ENCODE peak calls at places on chromosomes 7 and 10, in nine cellular contexts. S is NCI-H1694 treated with DMSO at 0.1 percent for 48 hours; G is lung; L is stimulated activated naive CD4-positive, alpha-beta T cell; Q is fibroblast of mammary gland; N is HT1080; Y is iPS DF 19.7; B is stimulated activated CD4-positive, alpha-beta T cell treated with anti-CD3 and anti-CD28 coated beads, Interleukin-2, amount 100 ng/mL, for 48 hours; U is activated naive CD4-positive, alpha-beta T cell treated with anti-CD3 and anti-CD28 coated beads for 36 hours. A is an unnamed sample.

GRCh38 chr7:29937132-29937531 is 52.5 kb downstream of the SCRN1 start:
- DNase-seq in S (no peak), G (no peak), L (no peak), Q (no peak), N (no peak), Y (no peak), B (no peak), U (no peak), A (no peak)

GRCh38 chr10:63084690-63085377 is 48.3 kb upstream of the NRBF2 start:
- DNase-seq in S (no peak), G (no peak), L (no peak), Q (no peak), N (no peak), Y (no peak), B (no peak), U (no peak), A (no peak)

GRCh38 chr7:94298943-94299342 is 95.8 kb upstream of the COL1A2 start:
- DNase-seq in S (no peak), G (no peak), L (no peak), Q (peak), N (no peak), Y (no peak), B (no peak), U (no peak), A (no peak)

GRCh38 chr7:135445690-135446089 is 64.2 kb downstream of the CNOT4 start:
- DNase-seq in S (no peak), G (no peak), L (no peak), Q (no peak), N (no peak), Y (no peak), B (no peak), U (no peak), A (no peak)

GRCh38 chr7:91836065-91836368 is 44.5 kb downstream of the MTERF1 start:
- DNase-seq in S (no peak), G (no peak), L (no peak), Q (peak), N (peak), Y (no peak), B (no peak), U (no peak), A (no peak)

GRCh38 chr7:72710983-72711382 is 117.0 kb downstream of the TYW1B start:
- DNase-seq in S (no peak), G (no peak), L (no peak), Q (no peak), N (no peak), Y (no peak), B (no peak), U (no peak), A (no peak)

GRCh38 chr7:43872401-43873165 is 3.3 kb upstream of the MRPS24 start:
- DNase-seq in S (no peak), G (no peak), L (no peak), Q (peak), N (peak), Y (no peak), B (no peak), U (no peak), A (no peak)

GRCh38 chr7:123811056-123811455 is 33.9 kb upstream of the HYAL4 start:
- DNase-seq in S (no peak), G (no peak), L (no peak), Q (peak), N (no peak), Y (no peak), B (no peak), U (no peak), A (no peak)

GRCh38 chr7:27994639-27995038 is 186.0 kb downstream of the JAZF1 start:
- DNase-seq in S (peak), G (no peak), L (no peak), Q (peak), N (peak), Y (no peak), B (no peak), U (no peak), A (no peak)

GRCh38 chr7:132333301-132333700 is 243.0 kb downstream of the PLXNA4 start:
- DNase-seq in S (no peak), G (no peak), L (no peak), Q (no peak), N (peak), Y (no peak), B (no peak), U (no peak), A (no peak)

GRCh38 chr10:129780901-129781795 is 182.9 kb downstream of the EBF3 start:
- DNase-seq in S (no peak), G (no peak), L (no peak), Q (no peak), N (no peak), Y (no peak), B (no peak), U (no peak), A (no peak)

GRCh38 chr10:8583096-8583495 is 528.6 kb downstream of the GATA3 start:
- DNase-seq in S (no peak), G (no peak), L (no peak), Q (no peak), N (no peak), Y (no peak), B (no peak), U (no peak), A (no peak)

GRCh38 chr7:34165927-34166550 is 260.7 kb downstream of the BMPER start:
- DNase-seq in S (no peak), G (no peak), L (no peak), Q (peak), N (peak), Y (no peak), B (no peak), U (no peak), A (no peak)

GRCh38 chr7:44292876-44293560 is 32.4 kb downstream of the CAMK2B start:
- DNase-seq in S (no peak), G (peak), L (no peak), Q (no peak), N (no peak), Y (no peak), B (no peak), U (peak), A (no peak)

GRCh38 chr10:13608246-13608853 is 21.6 kb downstream of the PRPF18 start:
- DNase-seq in S (no peak), G (no peak), L (no peak), Q (no peak), N (no peak), Y (no peak), B (no peak), U (no peak), A (no peak)

GRCh38 chr10:5947471-5948207 is 29.7 kb downstream of the IL15RA start:
- DNase-seq in S (no peak), G (no peak), L (no peak), Q (no peak), N (no peak), Y (no peak), B (no peak), U (no peak), A (no peak)

GRCh38 chr7:30524545-30524944 is 19.9 kb upstream of the GGCT start:
- DNase-seq in S (no peak), G (no peak), L (no peak), Q (no peak), N (peak), Y (no peak), B (no peak), U (no peak), A (no peak)

GRCh38 chr10:33600381-33600780 is 265.9 kb upstream of the NRP1 start:
- DNase-seq in S (no peak), G (no peak), L (no peak), Q (peak), N (peak), Y (no peak), B (no peak), U (no peak), A (no peak)

GRCh38 chr10:107666214-107666613 is 501.7 kb upstream of the SORCS1 start:
- DNase-seq in S (no peak), G (no peak), L (no peak), Q (no peak), N (no peak), Y (no peak), B (no peak), U (no peak), A (no peak)

GRCh38 chr7:22996470-22996869 is 17.5 kb downstream of the HYCC1 start:
- DNase-seq in S (no peak), G (no peak), L (no peak), Q (no peak), N (no peak), Y (no peak), B (no peak), U (no peak), A (no peak)

GRCh38 chr7:114086906-114087651 is 168.3 kb upstream of the PPP1R3A start:
- DNase-seq in S (no peak), G (no peak), L (no peak), Q (peak), N (peak), Y (no peak), B (no peak), U (no peak), A (peak)

GRCh38 chr7:98559958-98560357 is 57.1 kb upstream of the NPTX2 start:
- DNase-seq in S (no peak), G (no peak), L (no peak), Q (no peak), N (no peak), Y (peak), B (no peak), U (no peak), A (no peak)

GRCh38 chr10:98511861-98512260 is 65.1 kb upstream of the HPS1 start:
- DNase-seq in S (peak), G (no peak), L (no peak), Q (no peak), N (no peak), Y (no peak), B (no peak), U (no peak), A (peak)

GRCh38 chr10:76723781-76724336 is 913.7 kb downstream of the KCNMA1 start:
- DNase-seq in S (no peak), G (no peak), L (no peak), Q (no peak), N (no peak), Y (no peak), B (no peak), U (no peak), A (no peak)

GRCh38 chr7:131529179-131529578 is 27.2 kb downstream of the PODXL start:
- DNase-seq in S (no peak), G (no peak), L (no peak), Q (no peak), N (no peak), Y (no peak), B (no peak), U (no peak), A (peak)

GRCh38 chr7:46210467-46210866 is 289.4 kb upstream of the IGFBP3 start:
- DNase-seq in S (no peak), G (no peak), L (no peak), Q (no peak), N (no peak), Y (no peak), B (no peak), U (no peak), A (no peak)

GRCh38 chr10:70512149-70512611 is 33.6 kb downstream of the PALD1 start:
- DNase-seq in S (no peak), G (no peak), L (no peak), Q (no peak), N (no peak), Y (no peak), B (no peak), U (no peak), A (no peak)

GRCh38 chr10:70954373-70954772 is 66.0 kb upstream of the PCBD1 start:
- DNase-seq in S (no peak), G (no peak), L (no peak), Q (no peak), N (no peak), Y (no peak), B (no peak), U (no peak), A (no peak)

GRCh38 chr7:45585628-45586027 is 11.5 kb downstream of the ADCY1 start:
- DNase-seq in S (no peak), G (no peak), L (no peak), Q (no peak), N (no peak), Y (no peak), B (no peak), U (no peak), A (no peak)

GRCh38 chr7:71817931-71818330 is 594.2 kb downstream of the CALN1 start:
- DNase-seq in S (no peak), G (no peak), L (no peak), Q (no peak), N (peak), Y (no peak), B (no peak), U (no peak), A (no peak)

GRCh38 chr10:2985729-2986232 is 81.6 kb upstream of the PFKP start:
- DNase-seq in S (no peak), G (peak), L (no peak), Q (peak), N (peak), Y (no peak), B (no peak), U (no peak), A (peak)

GRCh38 chr7:136303162-136303561 is 326.0 kb upstream of the MTPN start:
- DNase-seq in S (no peak), G (no peak), L (no peak), Q (no peak), N (peak), Y (no peak), B (no peak), U (no peak), A (no peak)

GRCh38 chr10:6195891-6196290 is 6.8 kb upstream of the PFKFB3 start:
- DNase-seq in S (no peak), G (no peak), L (no peak), Q (no peak), N (no peak), Y (no peak), B (no peak), U (no peak), A (no peak)

GRCh38 chr7:151461096-151461941 is 21.4 kb upstream of the CRYGN start:
- DNase-seq in S (no peak), G (no peak), L (no peak), Q (no peak), N (no peak), Y (no peak), B (no peak), U (no peak), A (no peak)

GRCh38 chr10:104329754-104330153 is 8.5 kb downstream of the ITPRIP start:
- DNase-seq in S (no peak), G (no peak), L (no peak), Q (peak), N (peak), Y (no peak), B (no peak), U (no peak), A (no peak)

GRCh38 chr10:16843252-16843870 is 26.1 kb upstream of the RSU1 start:
- DNase-seq in S (peak), G (no peak), L (peak), Q (peak), N (peak), Y (no peak), B (no peak), U (no peak), A (no peak)

GRCh38 chr10:112791447-112791846 is 158.6 kb upstream of the TCF7L2 start:
- DNase-seq in S (no peak), G (no peak), L (no peak), Q (no peak), N (no peak), Y (no peak), B (no peak), U (no peak), A (no peak)

GRCh38 chr7:158596745-158597144 is 9.1 kb upstream of the PTPRN2 start:
- DNase-seq in S (no peak), G (no peak), L (no peak), Q (no peak), N (no peak), Y (no peak), B (no peak), U (no peak), A (no peak)

A was measured in pancreas.